ENCODE peak calls at places on chromosomes 4 and X, in ten cellular contexts. Q is A549, C is HCT116, Z is B cell, H is glutamatergic neuron, S is brain microvascular endothelial cell, R is epithelial cell of proximal tubule, W is AG04450, U is OCI-LY7, F is type B pancreatic cell. E is an unnamed sample.

GRCh38 chrX:100410901-100411801 is 1.1 kb upstream of the PCDH19 start:
- DNase-seq in Q (no peak), C (no peak), Z (no peak), H (peak), S (no peak), R (no peak), W (no peak), U (no peak), F (no peak), E (no peak)

GRCh38 chr4:70133473-70133872 is 20.6 kb upstream of the PRR27 start:
- DNase-seq in Q (no peak), C (no peak), Z (no peak), H (no peak), S (no peak), R (no peak), W (no peak), U (no peak), F (no peak), E (no peak)

GRCh38 chr4:107603430-107603829 is 116.6 kb downstream of the PAPSS1 start:
- DNase-seq in Q (no peak), C (no peak), Z (no peak), H (no peak), S (peak), R (no peak), W (peak), U (no peak), F (no peak), E (no peak)

GRCh38 chrX:72609313-72609712 is 36.7 kb upstream of the HDAC8 start:
- DNase-seq in Q (peak), C (no peak), Z (no peak), H (no peak), S (no peak), R (no peak), W (no peak), U (no peak), F (no peak), E (no peak)

GRCh38 chr4:152633118-152633517 is 46.7 kb downstream of the TMEM154 start:
- DNase-seq in Q (no peak), C (no peak), Z (no peak), H (no peak), S (no peak), R (no peak), W (no peak), U (no peak), F (no peak), E (no peak)

GRCh38 chr4:159413252-159413941 is 310.5 kb downstream of the RAPGEF2 start:
- DNase-seq in Q (no peak), C (no peak), Z (no peak), H (peak), S (no peak), R (no peak), W (no peak), U (no peak), F (no peak), E (no peak)

GRCh38 chr4:169565606-169566351 is 46.6 kb downstream of the NEK1 start:
- DNase-seq in Q (no peak), C (no peak), Z (no peak), H (no peak), S (no peak), R (no peak), W (no peak), U (no peak), F (no peak), E (no peak)

GRCh38 chr4:142940614-142941013 is 94.5 kb upstream of the INPP4B start:
- DNase-seq in Q (no peak), C (no peak), Z (no peak), H (no peak), S (no peak), R (no peak), W (no peak), U (no peak), F (no peak), E (no peak)

GRCh38 chr4:166415749-166416148 is 542.7 kb downstream of the TLL1 start:
- DNase-seq in Q (no peak), C (no peak), Z (no peak), H (no peak), S (no peak), R (no peak), W (no peak), U (no peak), F (no peak), E (no peak)

GRCh38 chr4:3437582-3437936 is 4.2 kb upstream of the HGFAC start:
- DNase-seq in Q (no peak), C (no peak), Z (no peak), H (peak), S (no peak), R (no peak), W (no peak), U (no peak), F (no peak), E (no peak)

GRCh38 chr4:1321946-1322650 is 24.9 kb upstream of the UVSSA start:
- DNase-seq in Q (no peak), C (no peak), Z (no peak), H (no peak), S (no peak), R (no peak), W (no peak), U (no peak), F (no peak), E (no peak)

GRCh38 chr4:30630431-30630830 is 89.7 kb upstream of the PCDH7 start:
- DNase-seq in Q (no peak), C (no peak), Z (no peak), H (no peak), S (no peak), R (no peak), W (no peak), U (no peak), F (no peak), E (no peak)
- TF ChIP-seq CTCF in Q (no peak), C (no peak), Z (no peak), H (no peak), S (no peak), R (no peak), W (no peak), U (no peak), F (no peak), E (no peak)

GRCh38 chrX:15724911-15725310 is 13.2 kb upstream of the CA5B start:
- DNase-seq in Q (no peak), C (no peak), Z (no peak), H (no peak), S (no peak), R (no peak), W (no peak), U (no peak), F (no peak), E (no peak)
- TF ChIP-seq CTCF in Q (no peak), C (no peak), Z (no peak), H (no peak), S (peak), R (no peak), W (no peak), U (peak), F (no peak), E (no peak)

GRCh38 chr4:150104401-150105027 is 26.3 kb downstream of the DCLK2 start:
- DNase-seq in Q (no peak), C (no peak), Z (no peak), H (no peak), S (no peak), R (no peak), W (no peak), U (no peak), F (no peak), E (no peak)
- TF ChIP-seq CTCF in Q (peak), C (no peak), Z (no peak), H (no peak), S (no peak), R (no peak), W (no peak), U (no peak), F (no peak), E (no peak)

DNA sequence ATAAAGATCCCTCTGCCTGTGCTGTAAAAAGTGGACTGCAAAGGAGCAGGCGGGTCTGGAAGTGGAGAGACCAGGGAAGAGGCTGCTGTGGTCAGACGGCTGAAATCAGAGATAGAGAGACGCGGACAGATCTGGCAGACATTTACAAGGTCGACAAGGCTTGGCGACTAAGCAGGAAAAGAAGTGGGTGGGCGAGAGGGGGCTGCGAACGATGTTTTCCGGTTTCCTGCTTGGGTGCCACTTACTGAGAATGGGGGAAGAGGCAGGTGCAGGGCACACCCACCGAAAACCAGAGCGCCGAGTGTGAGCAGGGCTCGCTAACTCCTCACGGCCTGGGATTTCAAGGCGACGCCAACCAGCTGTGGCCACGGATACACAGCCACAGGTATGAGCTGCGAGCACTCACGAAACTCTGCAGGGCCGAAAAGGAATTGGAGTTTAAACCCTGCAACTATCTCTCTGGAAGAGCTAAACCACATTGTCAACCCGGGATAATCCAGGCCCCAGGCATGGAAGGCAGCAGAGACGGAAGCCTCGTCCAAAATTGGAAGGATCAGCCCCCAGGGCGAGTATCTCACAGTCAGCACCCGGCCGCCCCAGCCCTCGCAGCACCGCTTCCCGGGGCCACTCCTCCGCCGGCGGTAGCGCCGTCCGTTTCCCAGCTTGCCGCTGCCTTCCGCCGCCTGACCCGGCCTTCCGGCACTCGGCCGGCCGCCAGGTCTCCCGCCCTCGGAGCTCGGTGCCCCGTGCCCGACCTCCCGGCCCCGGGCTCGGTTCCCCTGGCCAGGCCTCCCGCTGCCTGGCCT is 824 bp downstream of the CASP3 start:
- DNase-seq in Q (peak), C (no peak), Z (peak), H (peak), S (no peak), R (no peak), W (no peak), U (peak), F (peak), E (peak)
- TF ChIP-seq CTCF in Q (no peak), C (no peak), Z (no peak), H (no peak), S (no peak), R (no peak), W (peak), U (no peak), F (no peak), E (no peak)

DNA sequence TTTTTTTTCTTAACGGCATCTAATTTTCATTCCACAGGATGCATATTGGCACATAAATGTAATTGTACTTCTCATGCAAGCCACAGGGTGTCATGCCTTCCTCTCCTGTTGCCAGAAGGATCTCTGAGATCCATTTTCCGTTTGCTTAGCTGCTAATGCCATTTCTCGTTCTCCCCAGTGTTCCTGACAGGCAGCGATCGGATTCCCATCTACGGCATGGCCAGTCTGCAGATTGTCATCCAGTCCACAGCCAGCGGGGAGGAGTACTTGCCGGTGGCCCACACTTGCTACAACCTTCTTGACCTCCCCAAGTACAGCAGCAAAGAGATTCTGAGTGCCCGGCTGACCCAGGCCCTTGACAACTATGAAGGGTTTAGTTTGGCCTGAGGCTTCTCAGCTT is 8.9 kb upstream of the NAP1L5 start:
- DNase-seq in Q (peak), C (no peak), Z (no peak), H (no peak), S (peak), R (no peak), W (peak), U (no peak), F (no peak), E (no peak)
- TF ChIP-seq CTCF in Q (peak), C (peak), Z (no peak), H (peak), S (peak), R (peak), W (peak), U (peak), F (peak), E (peak)

DNA sequence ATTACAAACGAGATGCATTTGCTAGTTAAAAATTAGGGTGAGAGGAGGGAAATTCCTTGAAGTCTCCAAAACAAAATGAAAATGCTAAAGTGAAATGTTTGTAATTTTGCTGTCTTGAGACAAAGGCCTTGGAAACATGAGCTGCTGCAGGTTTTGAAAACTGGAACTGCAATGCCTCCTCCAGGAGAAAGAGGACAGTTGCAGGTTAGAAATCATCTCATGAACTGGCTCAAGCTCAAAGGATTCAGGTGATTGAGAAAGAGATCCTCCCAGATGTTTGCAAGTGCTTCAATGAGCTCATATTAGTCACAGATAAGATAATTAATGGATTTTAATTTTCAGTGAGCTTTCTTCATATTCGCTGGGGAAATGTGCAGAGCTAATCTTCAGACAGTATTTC is 32.4 kb downstream of the SMPX start:
- DNase-seq in Q (peak), C (peak), Z (peak), H (no peak), S (no peak), R (no peak), W (peak), U (no peak), F (no peak), E (no peak)
- TF ChIP-seq CTCF in Q (peak), C (peak), Z (peak), H (no peak), S (peak), R (peak), W (peak), U (peak), F (peak), E (peak)

DNA sequence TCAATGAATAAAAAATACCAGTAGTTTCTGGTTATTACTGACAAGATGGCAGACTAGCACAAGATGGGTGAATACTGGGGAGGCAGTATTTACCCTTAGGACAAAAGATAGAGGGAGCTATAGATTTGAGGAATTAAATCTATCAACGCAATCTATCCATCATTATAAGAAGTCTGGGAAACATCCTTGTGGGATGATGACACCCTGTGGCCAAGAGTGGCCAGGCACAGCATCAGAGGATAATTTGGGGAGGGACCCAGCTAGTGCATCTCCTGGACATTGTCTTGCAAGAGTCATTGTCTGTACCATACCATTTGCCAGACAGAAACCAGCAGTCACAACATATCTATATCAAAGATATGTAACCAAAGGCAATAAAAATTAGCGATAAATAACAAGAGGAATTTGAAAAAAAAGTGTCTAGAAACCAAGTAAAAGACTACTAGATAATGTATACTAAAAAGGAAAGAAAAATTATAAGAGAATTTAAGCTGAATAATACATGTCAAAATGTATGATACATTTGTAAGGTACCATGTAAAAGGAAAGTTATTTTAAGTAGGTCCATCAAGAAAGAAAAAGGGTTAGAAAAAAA is 22.9 kb downstream of the KCTD8 start:
- DNase-seq in Q (peak), C (no peak), Z (no peak), H (peak), S (peak), R (no peak), W (no peak), U (no peak), F (no peak), E (peak)
- TF ChIP-seq CTCF in Q (no peak), C (no peak), Z (no peak), H (peak), S (peak), R (peak), W (peak), U (peak), F (peak), E (peak)

GRCh38 chr4:45939056-45939455 is 184.8 kb downstream of the GABRG1 start:
- DNase-seq in Q (no peak), C (no peak), Z (no peak), H (no peak), S (no peak), R (no peak), W (no peak), U (no peak), F (no peak), E (no peak)

GRCh38 chr4:45946699-45947098 is 177.2 kb downstream of the GABRG1 start:
- DNase-seq in Q (no peak), C (no peak), Z (no peak), H (no peak), S (no peak), R (no peak), W (no peak), U (no peak), F (no peak), E (no peak)

DNA sequence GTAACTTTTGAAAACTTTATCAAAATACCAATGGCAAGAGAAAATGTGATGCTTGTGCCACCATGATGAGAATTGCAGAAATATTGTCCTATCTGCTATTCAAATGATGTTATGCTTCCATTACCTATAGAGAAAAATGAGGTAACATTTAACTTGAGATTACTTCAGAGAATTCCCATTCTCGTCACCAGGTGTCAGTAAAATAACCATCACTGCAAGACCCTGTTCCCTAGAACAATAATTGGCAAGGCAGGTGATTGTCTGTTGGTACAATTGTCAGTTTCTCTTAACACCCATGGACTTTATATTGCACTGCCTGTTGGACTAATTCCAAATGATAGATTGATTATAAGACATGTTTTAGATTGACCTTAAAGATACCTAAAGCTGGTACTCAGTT is 179.9 kb downstream of the GABRG1 start:
- DNase-seq in Q (no peak), C (no peak), Z (no peak), H (no peak), S (no peak), R (no peak), W (no peak), U (no peak), F (no peak), E (no peak)
- TF ChIP-seq CTCF in Q (no peak), C (no peak), Z (no peak), H (no peak), S (no peak), R (peak), W (no peak), U (no peak), F (no peak), E (no peak)

GRCh38 chrX:132043977-132044376 is 20.9 kb downstream of the STK26 start:
- DNase-seq in Q (no peak), C (no peak), Z (no peak), H (no peak), S (no peak), R (no peak), W (no peak), U (no peak), F (no peak), E (no peak)
- TF ChIP-seq CTCF in Q (no peak), C (no peak), Z (no peak), H (no peak), S (no peak), R (no peak), W (no peak), U (no peak), F (no peak), E (no peak)

GRCh38 chr4:73257242-73257994 is 1.2 kb downstream of the ANKRD17 start:
- DNase-seq in Q (peak), C (peak), Z (peak), H (peak), S (peak), R (peak), W (peak), U (peak), F (no peak), E (peak)

GRCh38 chr4:73259552-73260140 is 1.0 kb upstream of the ANKRD17 start:
- DNase-seq in Q (no peak), C (no peak), Z (no peak), H (no peak), S (peak), R (no peak), W (no peak), U (peak), F (no peak), E (peak)

GRCh38 chr4:73257995-73258667 is 467 bp downstream of the ANKRD17 start:
- DNase-seq in Q (peak), C (no peak), Z (no peak), H (no peak), S (peak), R (no peak), W (no peak), U (peak), F (no peak), E (no peak)

GRCh38 chr4:73258668-73259551 is at the start of gene ANKRD17:
- DNase-seq in Q (peak), C (peak), Z (peak), H (peak), S (peak), R (peak), W (peak), U (peak), F (peak), E (peak)
- TF ChIP-seq CTCF in Q (no peak), C (peak), Z (no peak), H (no peak), S (peak), R (no peak), W (no peak), U (no peak), F (peak), E (peak)